ENCODE peak calls at places on chromosomes 16 and 17, in nine cellular contexts. T is IMR-90, U is H1, W is hepatocyte, B is PC-3, R is OCI-LY7, H is HCT116, Z is SK-N-SH, L is DND-41. F is an unnamed sample. For H3K36me3, the result is how much of the 10 kb centered on the place peaks cover.

GRCh38 chr16:72013389-72013788 is 4.8 kb downstream of the DHODH start:
- DNase-seq in H (no peak), R (no peak), T (peak), U (no peak), Z (no peak), L (no peak), W (peak), B (no peak), F (no peak)

GRCh38 chr17:35892091-35892637 is 12.0 kb upstream of the CCL5 start:
- DNase-seq in R (no peak), T (peak), W (no peak), H (no peak), Z (no peak), L (no peak), U (no peak), B (no peak), F (no peak)

GRCh38 chr17:58224315-58224714 is 5.3 kb upstream of the MKS1 start:
- DNase-seq in H (peak), B (peak), R (no peak), Z (no peak), U (no peak), T (peak), W (no peak), L (no peak), F (no peak)

GRCh38 chr16:57632568-57632967 is 4.1 kb downstream of the ADGRG1 start:
- DNase-seq in U (no peak), H (no peak), L (no peak), R (no peak), W (no peak), Z (no peak), B (no peak), T (peak), F (no peak)

GRCh38 chr17:70110443-70110880 is 35.4 kb downstream of the KCNJ16 start:
- DNase-seq in R (no peak), T (peak), B (no peak), H (no peak), L (no peak), U (no peak), Z (no peak), W (peak), F (no peak)

GRCh38 chr16:85640606-85641005 is 27.5 kb downstream of the GSE1 start:
- DNase-seq in W (no peak), U (no peak), R (no peak), Z (no peak), T (no peak), B (no peak), H (no peak), L (no peak), F (no peak)

GRCh38 chr17:4448197-4448980 is 14.6 kb downstream of the SPNS3 start:
- DNase-seq in U (no peak), H (no peak), Z (no peak), L (no peak), T (no peak), B (no peak), R (no peak), W (no peak), F (no peak)

GRCh38 chr16:78227855-78228254 is 128.4 kb downstream of the WWOX start:
- DNase-seq in U (peak), H (no peak), R (peak), Z (peak), B (peak), L (no peak), T (no peak), W (no peak), F (no peak)

GRCh38 chr17:5282639-5283217 is 644 bp downstream of the RABEP1 start:
- DNase-seq in L (peak), B (no peak), R (peak), H (no peak), Z (no peak), W (no peak), T (no peak), U (no peak), F (peak)

GRCh38 chr17:58084317-58084981 is 1.2 kb downstream of the DYNLL2 start:
- DNase-seq in H (peak), T (no peak), B (peak), Z (peak), U (peak), L (peak), W (peak), R (peak), F (peak)

GRCh38 chr16:81451753-81452680 is 7.4 kb downstream of the CMIP start:
- DNase-seq in R (no peak), H (no peak), Z (no peak), W (peak), L (peak), B (no peak), U (no peak), T (peak), F (no peak)

GRCh38 chr16:17238285-17239028 is 232.3 kb downstream of the XYLT1 start:
- DNase-seq in L (no peak), H (no peak), B (no peak), R (no peak), U (no peak), Z (no peak), T (no peak), W (no peak), F (no peak)

GRCh38 chr17:76541739-76542450 is 2.1 kb downstream of the PRCD start:
- DNase-seq in T (no peak), Z (no peak), B (no peak), U (no peak), H (no peak), L (no peak), R (no peak), W (no peak), F (no peak)

GRCh38 chr16:47507701-47508100 is 46.6 kb downstream of the PHKB start:
- DNase-seq in R (no peak), H (no peak), B (no peak), L (no peak), U (no peak), T (peak), W (no peak), Z (no peak), F (no peak)

GRCh38 chr17:76243826-76244679 is 3.8 kb upstream of the RNF157 start:
- DNase-seq in T (no peak), H (no peak), R (no peak), U (no peak), L (peak), B (no peak), W (no peak), Z (no peak), F (no peak)

GRCh38 chr17:40179923-40180659 is 2.8 kb downstream of the RAPGEFL1 start:
- DNase-seq in L (no peak), W (no peak), Z (no peak), R (no peak), B (no peak), T (peak), H (no peak), U (no peak), F (no peak)

GRCh38 chr17:307741-308507 is 44.7 kb downstream of the RPH3AL start:
- DNase-seq in W (no peak), H (no peak), T (no peak), Z (no peak), L (no peak), U (no peak), R (no peak), B (no peak), F (no peak)

GRCh38 chr16:71360378-71360777 is 1.9 kb downstream of the CALB2 start:
- DNase-seq in Z (no peak), R (no peak), L (no peak), B (peak), H (peak), W (peak), U (no peak), T (peak), F (no peak)

GRCh38 chr16:68987734-68988457 is 117.6 kb upstream of the HAS3 start:
- DNase-seq in T (no peak), L (no peak), H (no peak), U (no peak), Z (no peak), W (no peak), B (no peak), R (no peak), F (no peak)

GRCh38 chr17:56510554-56511342 is 82.8 kb upstream of the NOG start:
- DNase-seq in L (no peak), W (no peak), T (no peak), U (no peak), Z (no peak), B (no peak), H (no peak), R (no peak), F (no peak)

GRCh38 chr17:21452377-21453143 is 76.4 kb downstream of the KCNJ12 start:
- DNase-seq in W (peak), B (peak), L (no peak), T (peak), R (peak), U (peak), Z (no peak), H (peak), F (no peak)

GRCh38 chr17:55334285-55334684 is 69.5 kb downstream of the HLF start:
- DNase-seq in H (no peak), R (no peak), L (no peak), Z (no peak), T (no peak), W (no peak), U (no peak), B (no peak), F (no peak)

GRCh38 chr16:89144681-89145080 is 26.9 kb upstream of the CDH15 start:
- DNase-seq in R (no peak), W (no peak), U (no peak), L (no peak), B (no peak), Z (peak), T (no peak), H (no peak), F (no peak)

GRCh38 chr17:45149669-45150603 is 1.7 kb downstream of the HEXIM1 start:
- DNase-seq in Z (peak), W (peak), L (peak), T (peak), U (no peak), H (no peak), R (peak), B (peak), F (peak)

GRCh38 chr17:28907709-28908475 is 5.0 kb upstream of the DHRS13 start:
- DNase-seq in T (peak), Z (no peak), R (no peak), U (no peak), H (no peak), B (no peak), W (no peak), L (no peak), F (no peak)

GRCh38 chr17:67492251-67492740 is 115.2 kb downstream of the PITPNC1 start:
- DNase-seq in R (no peak), L (no peak), T (no peak), W (no peak), U (no peak), Z (no peak), B (no peak), H (no peak), F (no peak)

GRCh38 chr17:59870482-59870881 is 22.3 kb downstream of the TUBD1 start:
- DNase-seq in L (no peak), R (no peak), T (no peak), B (no peak), W (no peak), U (no peak), Z (no peak), H (no peak), F (no peak)

GRCh38 chr17:77884967-77885641 is 73.4 kb upstream of the TNRC6C start:
- DNase-seq in W (no peak), R (no peak), U (no peak), B (no peak), L (no peak), Z (no peak), H (no peak), T (no peak), F (no peak)

GRCh38 chr17:76529643-76530488 is 7.6 kb downstream of the CYGB start:
- DNase-seq in U (peak), H (no peak), L (no peak), T (peak), R (peak), B (no peak), W (peak), Z (peak), F (no peak)

GRCh38 chr16:29699324-29700219 is 20.6 kb downstream of the QPRT start:
- DNase-seq in R (no peak), H (no peak), T (no peak), B (no peak), L (no peak), W (no peak), U (no peak), Z (no peak), F (no peak)

GRCh38 chr17:27241346-27241946 is 52.5 kb upstream of the WSB1 start:
- DNase-seq in T (peak), H (peak), Z (no peak), B (peak), L (no peak), R (no peak), W (peak), U (no peak), F (no peak)

GRCh38 chr17:76710863-76711611 is at the start of gene MXRA7:
- DNase-seq in H (no peak), Z (peak), R (peak), B (peak), T (peak), U (peak), L (peak), W (peak), F (peak)

GRCh38 chr16:85350973-85351372 is 238.7 kb upstream of the CIBAR2 start:
- DNase-seq in R (no peak), H (peak), U (no peak), B (peak), W (peak), T (peak), L (no peak), Z (peak), F (no peak)

GRCh38 chr17:62601438-62601837 is 26.0 kb upstream of the MRC2 start:
- DNase-seq in Z (no peak), L (no peak), B (no peak), T (no peak), W (no peak), H (no peak), U (no peak), R (no peak), F (no peak)
- TF ChIP-seq CTCF in Z (no peak), L (no peak), B (no peak), T (no peak), W (no peak), H (no peak), U (no peak), R (no peak), F (no peak)

GRCh38 chr16:14369734-14370598 is 260.1 kb downstream of the PARN start:
- DNase-seq in T (no peak), B (no peak), R (no peak), Z (no peak), H (no peak), L (no peak), U (no peak), W (no peak), F (no peak)
- H2AFZ ChIP-seq in T (peak), B (no peak), R (no peak), Z (no peak), H (no peak), L (no peak), U (no peak), W (no peak), F (no peak)

DNA sequence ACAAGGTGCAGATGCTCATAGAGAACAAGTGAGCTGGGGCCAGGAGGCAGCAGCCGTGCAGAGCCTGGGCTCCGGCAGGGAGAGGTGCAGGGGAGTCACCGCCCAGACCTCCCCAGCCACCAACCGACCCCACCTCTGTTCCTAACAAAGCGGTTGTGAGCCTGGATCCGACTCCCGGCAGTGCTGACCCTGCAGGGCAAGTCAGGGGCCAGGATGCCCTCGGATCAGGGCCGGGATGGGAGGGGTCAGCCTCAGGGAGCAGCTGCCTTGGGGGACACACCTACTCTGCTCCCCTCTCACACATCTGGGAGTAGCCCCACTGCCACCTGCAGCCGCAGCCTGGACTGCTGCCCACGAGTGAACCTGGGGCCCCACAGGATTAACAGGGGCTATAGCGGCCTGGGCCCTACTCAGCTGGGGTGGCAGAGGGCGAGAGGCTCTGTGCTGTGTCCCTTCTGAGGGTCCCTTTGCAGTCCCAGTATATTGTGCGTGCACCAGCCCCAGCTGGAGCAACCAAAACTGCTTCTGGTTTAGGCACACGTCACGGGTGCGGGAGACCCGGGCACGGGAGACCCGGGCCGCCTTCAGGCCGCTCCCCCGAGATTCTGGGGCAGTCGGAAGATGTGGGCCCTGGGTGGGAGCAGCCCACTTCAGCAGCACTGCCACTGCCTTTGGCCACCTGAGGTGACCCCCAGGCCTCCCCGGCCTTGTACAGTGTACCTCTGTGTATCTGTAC is 21.2 kb downstream of the MNT start:
- DNase-seq in Z (no peak), R (no peak), L (no peak), W (no peak), U (no peak), H (no peak), B (no peak), T (no peak), F (no peak)
- H3K36me3 ChIP-seq in Z (under half), R (under half), L (half or more), W (under half), U (under half), H (under half), B (under half), T (half or more), F (under half)

GRCh38 chr17:73782641-73783381 is 138.6 kb upstream of the SDK2 start:
- DNase-seq in U (no peak), Z (no peak), W (no peak), H (peak), L (no peak), R (peak), B (peak), T (no peak), F (no peak)
- TF ChIP-seq CTCF in U (peak), Z (no peak), W (no peak), H (peak), L (peak), R (peak), B (peak), T (no peak), F (no peak)

GRCh38 chr17:8744086-8744781 is 402 bp downstream of the CCDC42 start:
- DNase-seq in R (no peak), T (no peak), W (no peak), B (no peak), Z (no peak), L (no peak), H (no peak), U (no peak), F (no peak)
- H2AFZ ChIP-seq in R (no peak), T (no peak), W (no peak), B (no peak), Z (no peak), L (no peak), H (no peak), U (no peak), F (peak)

DNA sequence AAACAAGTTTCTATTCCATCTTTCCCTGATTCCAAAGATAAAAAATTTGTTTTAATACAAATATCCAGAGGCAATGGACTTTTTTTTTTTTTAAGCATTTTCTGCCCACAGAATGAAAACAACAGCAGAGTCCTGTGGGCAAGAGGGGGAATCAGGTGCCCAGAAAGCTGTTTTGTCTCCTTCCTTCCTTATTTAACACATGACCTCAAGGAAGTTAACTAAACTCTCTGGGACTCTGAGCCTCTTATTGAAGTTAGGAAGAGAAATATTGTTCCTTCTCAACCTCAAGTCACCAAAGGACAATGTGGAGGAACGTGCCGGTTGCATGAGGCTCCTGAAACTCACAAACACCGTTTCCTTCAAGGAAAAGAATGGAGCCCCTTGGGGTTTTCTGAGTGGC is 34.9 kb downstream of the LITAF start:
- DNase-seq in L (no peak), U (no peak), B (no peak), H (no peak), W (no peak), Z (no peak), T (no peak), R (no peak), F (no peak)
- H3K36me3 ChIP-seq in L (under half), U (half or more), B (under half), H (under half), W (under half), Z (under half), T (half or more), R (under half), F (under half)

F was measured in MM.1S.